ENCODE peak calls at places on chromosomes 2 and 18, in five cellular contexts. Y is OCI-LY7, I is left ventricle myocardium inferior, M is substantia nigra, G is GM23338. W is an unnamed sample.

GRCh38 chr2:161166538-161167409 is 6.5 kb downstream of the TANK start:
- DNase-seq in Y (no peak), I (no peak), M (no peak), G (no peak), W (no peak)

GRCh38 chr2:30408961-30409387 is 38.1 kb upstream of the LCLAT1 start:
- DNase-seq in Y (no peak), I (no peak), M (no peak), G (no peak), W (no peak)

GRCh38 chr2:96089356-96090180 is 26.8 kb downstream of the ADRA2B start:
- DNase-seq in Y (no peak), I (peak), M (no peak), G (no peak), W (peak)

GRCh38 chr2:197108758-197109157 is 182.3 kb upstream of the PGAP1 start:
- DNase-seq in Y (no peak), I (peak), M (peak), G (no peak), W (no peak)

GRCh38 chr2:47086571-47086970 is 68.5 kb downstream of the STPG4 start:
- DNase-seq in Y (no peak), I (no peak), M (no peak), G (no peak), W (no peak)

GRCh38 chr2:30738141-30738911 is 68.9 kb downstream of the CAPN13 start:
- DNase-seq in Y (no peak), I (no peak), M (no peak), G (no peak), W (no peak)

GRCh38 chr2:241309684-241310117 is 5.8 kb downstream of the HDLBP start:
- DNase-seq in Y (peak), I (no peak), M (no peak), G (no peak), W (no peak)

GRCh38 chr18:39455300-39455699 is 1889.7 kb upstream of the CELF4 start:
- DNase-seq in Y (no peak), I (no peak), M (no peak), G (no peak), W (no peak)

GRCh38 chr2:18792226-18792629 is 202.9 kb upstream of the NT5C1B start:
- DNase-seq in Y (no peak), I (no peak), M (no peak), G (no peak), W (no peak)

GRCh38 chr2:128475427-128476211 is 157.0 kb upstream of the HS6ST1 start:
- DNase-seq in Y (no peak), I (no peak), M (no peak), G (no peak), W (no peak)

GRCh38 chr2:80256396-80257167 is 48.0 kb downstream of the LRRTM1 start:
- DNase-seq in Y (no peak), I (no peak), M (no peak), G (peak), W (no peak)

GRCh38 chr2:160491922-160492371 is 1.7 kb downstream of the RBMS1 start:
- DNase-seq in Y (no peak), I (no peak), M (no peak), G (peak), W (no peak)

GRCh38 chr18:76075777-76076176 is 419.3 kb downstream of the ZNF516 start:
- DNase-seq in Y (no peak), I (no peak), M (no peak), G (no peak), W (no peak)

GRCh38 chr18:55224086-55224625 is 264.9 kb upstream of the CCDC68 start:
- DNase-seq in Y (no peak), I (no peak), M (no peak), G (no peak), W (no peak)

GRCh38 chr18:35695803-35696202 is 114.3 kb downstream of the GALNT1 start:
- DNase-seq in Y (no peak), I (peak), M (peak), G (no peak), W (no peak)

GRCh38 chr2:106147665-106148064 is 46.4 kb downstream of the UXS1 start:
- DNase-seq in Y (no peak), I (no peak), M (no peak), G (no peak), W (no peak)

GRCh38 chr18:63511285-63511684 is 30.9 kb upstream of the SERPINB12 start:
- DNase-seq in Y (peak), I (no peak), M (no peak), G (peak), W (no peak)

GRCh38 chr2:219723311-219723710 is 95.9 kb downstream of the SLC4A3 start:
- DNase-seq in Y (no peak), I (no peak), M (no peak), G (no peak), W (no peak)

GRCh38 chr2:219722276-219722883 is 95.0 kb downstream of the SLC4A3 start:
- DNase-seq in Y (no peak), I (no peak), M (no peak), G (no peak), W (no peak)

GRCh38 chr2:219727771-219728429 is 100.5 kb downstream of the SLC4A3 start:
- DNase-seq in Y (no peak), I (no peak), M (no peak), G (no peak), W (no peak)

GRCh38 chr2:219726916-219727315 is 99.5 kb downstream of the SLC4A3 start:
- DNase-seq in Y (no peak), I (no peak), M (no peak), G (peak), W (no peak)

GRCh38 chr2:219724628-219725027 is 97.2 kb downstream of the SLC4A3 start:
- DNase-seq in Y (no peak), I (no peak), M (no peak), G (no peak), W (no peak)
- H3K27ac ChIP-seq in Y (no peak), I (peak), M (no peak), G (no peak), W (no peak)

GRCh38 chr2:51028829-51029228 is 3.1 kb downstream of the NRXN1 start:
- DNase-seq in Y (no peak), I (no peak), M (no peak), G (peak), W (no peak)
- H3K27ac ChIP-seq in Y (no peak), I (no peak), M (no peak), G (no peak), W (no peak)

GRCh38 chr18:12751503-12751884 is 48.7 kb downstream of the PSMG2 start:
- DNase-seq in Y (no peak), I (no peak), M (no peak), G (no peak), W (no peak)

GRCh38 chr18:12748671-12749070 is 45.8 kb downstream of the PSMG2 start:
- DNase-seq in Y (no peak), I (no peak), M (no peak), G (no peak), W (no peak)

GRCh38 chr18:12750708-12751502 is 48.1 kb downstream of the PSMG2 start:
- DNase-seq in Y (no peak), I (no peak), M (no peak), G (no peak), W (no peak)

GRCh38 chr18:12749136-12749535 is 46.3 kb downstream of the PSMG2 start:
- DNase-seq in Y (no peak), I (no peak), M (no peak), G (no peak), W (no peak)

GRCh38 chr18:12750076-12750707 is 47.4 kb downstream of the PSMG2 start:
- DNase-seq in Y (peak), I (no peak), M (no peak), G (no peak), W (no peak)
- H3K27ac ChIP-seq in Y (peak), I (no peak), M (no peak), G (no peak), W (no peak)

DNA sequence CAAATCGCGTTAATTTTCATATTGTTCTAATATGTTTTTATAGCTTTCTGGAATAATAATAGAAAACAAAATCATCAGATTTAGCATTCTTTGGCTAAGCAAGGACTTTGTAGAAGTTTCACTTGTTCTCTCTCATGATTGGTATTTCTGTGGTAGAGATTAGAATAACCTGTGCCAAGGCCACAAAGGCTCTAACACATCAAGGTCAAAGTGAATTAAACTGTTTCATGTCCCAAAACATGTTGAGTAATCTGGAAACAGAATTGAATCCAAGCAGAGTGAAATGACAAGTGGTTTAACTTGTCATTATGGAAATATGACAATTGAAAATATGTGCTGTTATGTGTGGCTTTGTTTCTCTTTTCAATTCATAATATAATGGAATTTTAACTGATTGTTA is 617.4 kb downstream of the CCDC85A start:
- DNase-seq in Y (no peak), I (no peak), M (no peak), G (no peak), W (no peak)
- H3K27ac ChIP-seq in Y (no peak), I (no peak), M (no peak), G (no peak), W (no peak)

GRCh38 chr2:58197894-58198293 is 43.2 kb downstream of the FANCL start:
- DNase-seq in Y (no peak), I (no peak), M (no peak), G (no peak), W (no peak)
- H3K27ac ChIP-seq in Y (no peak), I (no peak), M (no peak), G (no peak), W (no peak)

GRCh38 chr2:237873382-237873781 is 14.0 kb downstream of the RAMP1 start:
- DNase-seq in Y (no peak), I (no peak), M (no peak), G (no peak), W (peak)
- H3K27ac ChIP-seq in Y (no peak), I (no peak), M (no peak), G (no peak), W (no peak)

GRCh38 chr2:38629684-38630083 is 27.0 kb upstream of the HNRNPLL start:
- DNase-seq in Y (no peak), I (no peak), M (no peak), G (no peak), W (no peak)
- H3K27ac ChIP-seq in Y (no peak), I (no peak), M (no peak), G (no peak), W (no peak)

GRCh38 chr2:7626139-7626537 is 708.9 kb downstream of the RNF144A start:
- DNase-seq in Y (peak), I (no peak), M (no peak), G (no peak), W (no peak)

GRCh38 chr2:7619203-7619602 is 702.0 kb downstream of the RNF144A start:
- DNase-seq in Y (no peak), I (no peak), M (no peak), G (no peak), W (no peak)

GRCh38 chr2:7621018-7621814 is 704.0 kb downstream of the RNF144A start:
- DNase-seq in Y (no peak), I (no peak), M (no peak), G (no peak), W (no peak)

GRCh38 chr2:7625392-7626138 is 708.4 kb downstream of the RNF144A start:
- DNase-seq in Y (peak), I (no peak), M (no peak), G (no peak), W (no peak)

GRCh38 chr2:7620255-7620654 is 703.0 kb downstream of the RNF144A start:
- DNase-seq in Y (no peak), I (no peak), M (no peak), G (no peak), W (no peak)
- H3K27ac ChIP-seq in Y (no peak), I (no peak), M (no peak), G (no peak), W (no peak)